ENCODE peak calls at places on chromosomes 13 and 19, in four cellular contexts. H is NCI-H2171 treated with DMSO at 0.1 percent for 48 hours, W is mammary epithelial cell, O is non-pigmented ciliary epithelial cell. Z is an unnamed sample.
A peak's percentile ranks its signal among the peaks of the same experiment; 100 is the strongest.

GRCh38 chr13:114131581-114132418 is 623 bp downstream of the RASA3 start:
- DNase-seq in H (peak; percentile 38), W (peak; percentile 43), O (no peak), Z (peak; percentile 35)

GRCh38 chr19:20388826-20389225 is 176.8 kb downstream of the ZNF737 start:
- DNase-seq in H (no peak), W (no peak), O (no peak), Z (no peak)

GRCh38 chr19:38455031-38455430 is 21.5 kb downstream of the RYR1 start:
- DNase-seq in H (no peak), W (no peak), O (no peak), Z (no peak)

GRCh38 chr19:1408300-1409203 is 1.2 kb downstream of the DAZAP1 start:
- DNase-seq in H (peak; percentile 43), W (peak; percentile 51), O (no peak), Z (no peak)

GRCh38 chr19:56117376-56117884 is 3.7 kb downstream of the ZNF787 start:
- DNase-seq in H (no peak), W (no peak), O (no peak), Z (no peak)

GRCh38 chr19:57443121-57443696 is 8.1 kb downstream of the ZNF749 start:
- DNase-seq in H (no peak), W (no peak), O (no peak), Z (no peak)

GRCh38 chr19:38506723-38507550 is 73.4 kb downstream of the RYR1 start:
- DNase-seq in H (peak; percentile 79), W (peak; percentile 90), O (no peak), Z (peak; percentile 10)

GRCh38 chr13:112688560-112689497 is 1.0 kb upstream of the ATP11A start:
- DNase-seq in H (no peak), W (no peak), O (no peak), Z (no peak)

GRCh38 chr13:85313761-85314503 is 485.3 kb downstream of the SLITRK6 start:
- DNase-seq in H (no peak), W (peak; percentile 64), O (peak; percentile 1), Z (peak; percentile 46)

GRCh38 chr13:66264976-66265375 is 965.2 kb downstream of the PCDH9 start:
- DNase-seq in H (peak; percentile 6), W (no peak), O (peak; percentile 3), Z (no peak)

Z was measured in foreskin keratinocyte.